ENCODE peak calls at places on chromosomes 7 and 10, in eight cellular contexts. M is naive thymus-derived CD4-positive, alpha-beta T cell; D is ovary; P is OCI-LY7; J is Panc1; Z is fibroblast of lung; W is Karpas-422; Q is H9. F is an unnamed sample.

GRCh38 chr10:71314028-71314693 is 4.9 kb upstream of the SLC29A3 start:
- DNase-seq in D (peak), M (peak), Q (peak), W (peak), Z (peak), J (peak), P (peak), F (peak)

GRCh38 chr10:5971315-5971832 is 6.0 kb downstream of the IL15RA start:
- DNase-seq in J (no peak), Z (peak), W (no peak), D (no peak), Q (no peak), P (no peak), M (no peak), F (peak)

GRCh38 chr10:110918269-110918632 is 729 bp downstream of the BBIP1 start:
- DNase-seq in P (no peak), W (no peak), J (peak), Z (peak), M (peak), Q (peak), D (no peak), F (peak)

GRCh38 chr7:145978769-145979168 is 137.8 kb upstream of the CNTNAP2 start:
- DNase-seq in M (no peak), D (no peak), J (no peak), W (no peak), Q (no peak), P (no peak), Z (no peak), F (no peak)

GRCh38 chr10:130421909-130422308 is 285.7 kb downstream of the GLRX3 start:
- DNase-seq in Z (no peak), M (no peak), D (no peak), W (no peak), Q (no peak), P (no peak), J (no peak), F (no peak)

GRCh38 chr7:145092766-145093165 is 256.9 kb upstream of the TPK1 start:
- DNase-seq in P (no peak), D (no peak), Q (no peak), J (no peak), Z (peak), W (no peak), M (no peak), F (no peak)

GRCh38 chr7:11343818-11344413 is 370.2 kb downstream of the PHF14 start:
- DNase-seq in J (peak), W (peak), Z (peak), D (no peak), P (peak), M (peak), Q (no peak), F (no peak)

GRCh38 chr10:78215645-78216044 is 182.0 kb downstream of the RPS24 start:
- DNase-seq in W (no peak), Z (peak), P (no peak), J (no peak), Q (no peak), D (peak), M (no peak), F (peak)

GRCh38 chr10:116809528-116810500 is 39.5 kb upstream of the ENO4 start:
- DNase-seq in Q (peak), J (no peak), D (no peak), Z (no peak), W (no peak), P (no peak), M (no peak), F (no peak)

GRCh38 chr10:34526758-34527730 is 288.1 kb downstream of the PARD3 start:
- DNase-seq in W (no peak), Z (peak), Q (peak), J (no peak), P (no peak), D (no peak), M (no peak), F (no peak)

GRCh38 chr10:96402417-96403305 is 43.9 kb upstream of the OPALIN start:
- DNase-seq in D (no peak), P (no peak), W (no peak), J (no peak), M (no peak), Z (no peak), Q (peak), F (no peak)

GRCh38 chr7:6640246-6640721 is 3.2 kb downstream of the ZNF316 start:
- DNase-seq in Z (peak), Q (peak), P (no peak), W (peak), J (no peak), M (no peak), D (no peak), F (no peak)

GRCh38 chr10:110471566-110472139 is 26.1 kb upstream of the DUSP5 start:
- DNase-seq in W (no peak), Z (no peak), D (no peak), J (no peak), M (no peak), P (no peak), Q (no peak), F (no peak)

GRCh38 chr7:130022115-130022514 is 29.1 kb downstream of the ZC3HC1 start:
- DNase-seq in Q (no peak), D (no peak), J (no peak), Z (no peak), M (no peak), P (no peak), W (no peak), F (no peak)

GRCh38 chr10:25797888-25798429 is 136.1 kb upstream of the MYO3A start:
- DNase-seq in J (no peak), P (no peak), W (no peak), M (no peak), D (no peak), Q (no peak), Z (no peak), F (no peak)

DNA sequence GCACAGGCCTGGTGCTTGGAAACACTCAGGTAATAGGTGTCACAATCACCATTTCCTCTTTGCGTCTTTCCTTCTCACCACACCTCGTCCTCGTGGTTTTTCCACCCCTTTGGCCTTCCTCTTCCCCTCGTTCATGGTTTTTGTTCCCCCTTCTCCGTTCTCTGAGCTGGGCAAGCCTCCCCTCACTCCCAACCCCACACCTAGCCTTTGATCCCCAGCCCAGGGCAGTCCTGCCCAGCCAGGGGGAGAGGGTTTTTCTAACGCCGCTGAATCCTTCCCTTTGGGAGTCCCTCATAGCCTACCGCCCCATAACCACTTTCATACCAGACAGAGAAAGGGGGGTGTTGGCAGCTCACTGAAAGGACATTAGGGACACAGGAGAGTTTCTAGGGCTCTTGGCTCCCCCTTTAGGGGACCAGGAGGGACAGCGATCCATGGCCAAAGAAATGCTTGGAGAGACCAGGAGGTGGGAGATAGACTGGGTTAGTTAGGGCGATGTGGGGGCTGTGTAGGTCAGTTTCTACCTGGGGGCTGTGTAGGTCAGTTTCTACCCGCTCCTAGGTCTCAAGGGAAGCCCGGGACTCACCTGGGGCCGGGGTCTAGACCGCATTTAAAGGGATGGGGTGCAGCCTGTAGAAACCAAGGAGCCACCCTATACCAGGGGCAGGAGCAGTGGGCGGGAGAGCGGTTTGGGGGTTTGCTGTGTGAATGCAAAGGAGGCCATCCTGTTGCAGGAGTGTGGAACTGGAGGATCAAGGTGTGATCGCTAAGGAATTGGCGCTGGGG is 1.4 kb downstream of the EPHB4 start:
- DNase-seq in J (no peak), D (peak), Q (no peak), Z (peak), W (peak), M (no peak), P (no peak), F (no peak)
- H3K27ac ChIP-seq in J (peak), D (peak), Q (no peak), Z (peak), W (no peak), M (no peak), P (no peak), F (peak)

DNA sequence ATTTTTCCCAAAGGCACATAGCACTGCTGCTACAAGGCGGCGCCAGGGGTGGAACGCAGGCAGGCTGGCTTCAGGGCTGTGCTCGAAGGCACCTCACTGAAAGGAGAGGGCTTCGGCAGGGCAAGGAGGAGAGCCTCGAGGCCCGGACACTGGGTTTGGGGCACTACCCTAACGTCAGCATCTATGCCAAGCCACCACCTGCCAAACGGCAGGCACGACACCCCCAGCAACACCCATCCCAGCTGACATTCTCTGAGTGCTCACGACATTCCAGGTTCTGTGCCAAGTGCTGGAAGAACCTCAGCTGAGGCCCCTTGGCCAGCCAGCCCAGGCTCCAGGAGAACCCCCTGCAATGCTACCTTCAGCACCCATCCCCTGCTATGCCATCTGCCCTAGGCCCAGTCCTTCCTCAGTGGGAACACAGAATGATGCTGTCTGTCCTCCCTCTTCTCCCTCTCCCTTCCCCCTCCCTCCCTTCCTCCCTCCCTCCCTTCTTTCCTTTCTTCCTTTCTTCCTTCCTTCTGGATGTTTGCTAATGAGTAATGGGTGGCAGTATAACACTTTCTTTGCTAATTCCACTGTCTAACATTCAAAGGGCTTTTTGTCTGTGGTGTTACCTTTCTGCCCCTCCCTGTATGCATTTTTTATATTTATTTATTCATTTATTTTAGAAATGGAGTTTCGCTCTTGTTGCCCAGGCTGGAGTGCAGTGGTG is 24.3 kb downstream of the ZCCHC24 start:
- DNase-seq in M (no peak), Q (no peak), D (no peak), P (no peak), W (no peak), Z (no peak), J (no peak), F (no peak)
- H3K27ac ChIP-seq in M (no peak), Q (no peak), D (no peak), P (no peak), W (no peak), Z (no peak), J (no peak), F (peak)

GRCh38 chr10:101036726-101037125 is 5.7 kb downstream of the SFXN3 start:
- DNase-seq in Z (no peak), P (no peak), M (no peak), D (no peak), Q (no peak), W (no peak), J (no peak), F (no peak)

GRCh38 chr10:101038486-101038885 is 7.5 kb downstream of the SFXN3 start:
- DNase-seq in D (no peak), Z (no peak), W (no peak), P (no peak), M (no peak), Q (peak), J (no peak), F (no peak)

GRCh38 chr10:101035314-101035713 is 4.3 kb downstream of the SFXN3 start:
- DNase-seq in J (no peak), Z (no peak), M (no peak), W (no peak), D (no peak), P (no peak), Q (no peak), F (no peak)

GRCh38 chr10:101032637-101033201 is 1.7 kb downstream of the SFXN3 start:
- DNase-seq in W (no peak), P (no peak), Q (no peak), J (no peak), Z (peak), D (peak), M (no peak), F (peak)

DNA sequence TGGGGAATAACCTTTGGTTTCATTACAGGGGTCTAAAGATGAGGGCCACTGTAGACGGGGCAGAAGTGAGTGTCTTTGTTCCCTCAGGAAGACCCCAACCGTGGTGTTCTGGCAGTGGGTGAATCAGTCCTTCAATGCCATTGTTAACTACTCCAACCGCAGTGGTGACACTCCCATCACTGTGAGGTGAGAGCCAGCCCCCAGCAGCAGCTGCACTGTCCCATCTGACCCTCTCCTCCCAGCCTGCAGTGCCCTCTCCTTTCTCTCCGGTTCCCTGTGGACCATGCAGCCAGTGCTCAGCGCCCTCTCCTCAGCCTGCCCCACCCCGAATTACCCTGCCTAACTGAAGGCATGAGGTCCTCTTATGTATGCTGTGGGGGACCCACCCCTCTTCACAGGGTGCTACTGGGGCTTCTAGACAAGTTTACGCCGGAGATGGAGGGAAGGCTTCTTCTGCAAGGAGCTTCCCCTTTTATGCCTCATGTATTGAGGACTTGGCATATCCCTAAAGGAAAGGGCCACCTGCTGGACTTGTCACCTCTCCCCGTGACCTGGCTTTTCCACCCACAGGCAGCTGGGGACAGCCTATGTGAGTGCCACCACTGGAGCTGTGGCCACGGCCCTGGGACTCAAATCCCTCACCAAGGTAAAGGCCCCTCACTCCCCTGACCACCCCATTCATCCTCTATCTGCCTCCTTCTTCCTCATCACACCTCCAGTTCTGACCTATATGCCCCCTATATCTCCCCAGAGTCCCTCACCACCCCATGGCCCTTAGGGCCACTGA is 5.1 kb downstream of the SFXN3 start:
- DNase-seq in J (no peak), P (no peak), Z (no peak), W (no peak), M (no peak), Q (no peak), D (no peak), F (no peak)
- H3K27ac ChIP-seq in J (no peak), P (no peak), Z (no peak), W (no peak), M (no peak), Q (no peak), D (no peak), F (no peak)

GRCh38 chr7:38107486-38107893 is 70.6 kb upstream of the STARD3NL start:
- DNase-seq in Q (peak), J (peak), D (peak), M (peak), W (peak), P (peak), Z (peak), F (peak)
- H3K27ac ChIP-seq in Q (no peak), J (no peak), D (no peak), M (no peak), W (no peak), P (no peak), Z (no peak), F (no peak)

DNA sequence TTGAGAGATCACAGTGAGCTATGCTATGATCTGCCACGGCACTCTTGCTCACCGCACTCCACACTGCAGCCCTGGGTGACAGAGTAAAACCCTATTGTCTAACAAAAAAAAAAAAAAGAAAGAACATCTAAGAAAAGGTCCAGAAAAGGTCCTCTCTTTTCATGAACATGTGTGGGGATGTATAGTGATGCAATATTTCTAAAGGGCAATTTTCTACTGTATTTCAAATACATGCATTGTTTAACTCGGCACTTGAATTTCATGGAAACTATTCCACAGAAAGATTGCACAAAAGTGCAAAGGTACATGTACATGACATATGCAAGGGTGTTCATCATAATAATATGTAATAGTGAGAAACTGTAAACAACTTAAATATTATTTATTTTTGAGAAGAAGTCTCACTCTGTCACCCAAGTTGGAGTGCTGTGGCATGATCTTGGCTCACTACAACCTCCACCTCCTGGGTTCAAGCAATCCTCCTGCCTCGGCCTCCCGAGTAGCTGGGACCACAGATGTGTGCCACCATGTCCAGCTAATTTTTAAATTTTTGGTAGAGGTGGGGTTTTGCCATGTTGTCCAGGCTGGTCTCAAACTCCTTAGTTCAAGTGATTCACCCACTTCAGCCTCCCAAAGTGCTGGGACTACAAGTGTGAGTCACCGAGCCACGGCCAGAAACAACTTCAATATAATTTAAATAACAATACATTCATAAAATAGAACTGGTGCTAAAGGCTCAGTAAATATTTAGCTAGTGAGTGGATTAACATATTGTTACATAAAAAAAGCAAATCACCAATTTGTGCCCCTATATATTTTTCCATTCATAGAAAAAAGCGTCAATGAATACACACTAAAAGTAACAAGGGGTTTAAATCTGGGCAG is 1.3 kb upstream of the PPRC1 start:
- DNase-seq in D (no peak), J (no peak), Q (no peak), P (no peak), W (no peak), Z (no peak), M (no peak), F (no peak)
- H3K27ac ChIP-seq in D (no peak), J (peak), Q (no peak), P (peak), W (peak), Z (peak), M (peak), F (no peak)

GRCh38 chr7:106329971-106330733 is 45.4 kb upstream of the NAMPT start:
- DNase-seq in Q (no peak), P (no peak), W (no peak), M (no peak), J (no peak), D (no peak), Z (peak), F (no peak)

GRCh38 chr7:106326594-106327537 is 42.1 kb upstream of the NAMPT start:
- DNase-seq in M (no peak), P (no peak), J (no peak), Q (no peak), W (no peak), D (no peak), Z (no peak), F (no peak)

GRCh38 chr7:106327538-106328481 is 43.0 kb upstream of the NAMPT start:
- DNase-seq in P (no peak), Z (no peak), Q (no peak), M (no peak), D (no peak), J (no peak), W (no peak), F (no peak)

GRCh38 chr7:106332186-106332585 is 47.4 kb upstream of the NAMPT start:
- DNase-seq in D (no peak), M (no peak), J (no peak), Q (no peak), W (no peak), P (no peak), Z (no peak), F (no peak)

DNA sequence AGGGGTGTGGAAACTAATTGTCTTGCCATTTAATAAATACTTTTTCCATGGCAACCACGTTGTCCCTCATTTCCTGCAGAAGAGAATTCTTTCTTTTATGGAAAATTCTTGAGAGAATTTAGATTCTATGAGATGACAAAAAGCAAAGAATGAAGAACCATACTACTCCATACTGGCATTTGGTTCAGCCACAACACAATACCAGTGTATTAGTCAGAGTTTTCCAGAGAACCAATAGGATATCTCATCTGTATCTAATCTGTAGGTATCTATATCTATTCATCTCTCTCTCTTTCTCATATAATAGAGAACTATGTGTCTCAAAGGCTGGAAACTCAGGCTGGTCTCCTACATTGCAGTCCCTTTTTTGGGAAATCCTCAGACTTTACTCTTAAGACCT is 44.6 kb upstream of the NAMPT start:
- DNase-seq in M (no peak), D (no peak), Q (no peak), J (no peak), Z (no peak), P (no peak), W (no peak), F (no peak)
- H3K27ac ChIP-seq in M (no peak), D (no peak), Q (no peak), J (no peak), Z (no peak), P (no peak), W (no peak), F (no peak)

GRCh38 chr10:114362831-114363355 is 41.4 kb downstream of the AFAP1L2 start:
- DNase-seq in P (no peak), J (no peak), W (no peak), D (no peak), Q (no peak), M (no peak), Z (no peak), F (no peak)

GRCh38 chr10:114363745-114364460 is 40.4 kb downstream of the AFAP1L2 start:
- DNase-seq in Z (peak), D (no peak), M (no peak), Q (no peak), W (no peak), J (no peak), P (no peak), F (no peak)

GRCh38 chr10:114367041-114367675 is 37.1 kb downstream of the AFAP1L2 start:
- DNase-seq in P (no peak), J (no peak), D (peak), W (no peak), Q (no peak), M (no peak), Z (peak), F (no peak)

GRCh38 chr10:114367676-114368391 is 36.5 kb downstream of the AFAP1L2 start:
- DNase-seq in Q (no peak), Z (peak), M (no peak), P (no peak), W (no peak), D (no peak), J (no peak), F (no peak)

DNA sequence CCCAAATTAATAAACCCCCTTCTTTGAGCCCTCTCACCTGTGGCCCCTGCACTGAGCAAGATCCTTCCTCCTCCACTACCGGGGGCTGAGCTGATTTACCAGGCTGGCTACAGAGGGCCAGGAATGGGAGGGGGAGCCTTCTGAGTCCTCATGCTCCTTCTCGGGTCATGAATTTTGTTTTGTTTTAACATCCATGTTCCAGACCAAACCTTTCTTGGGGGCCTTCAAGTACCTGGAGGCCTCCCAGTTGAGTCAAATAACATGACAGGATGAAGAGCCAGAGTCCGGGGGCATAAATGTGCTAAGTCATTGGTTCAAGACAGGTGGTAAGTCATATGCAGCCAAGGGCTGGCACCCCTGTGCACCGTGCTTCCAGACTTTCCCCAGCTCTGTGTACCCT is 39.6 kb downstream of the AFAP1L2 start:
- DNase-seq in W (no peak), J (no peak), P (no peak), D (no peak), M (no peak), Z (no peak), Q (no peak), F (no peak)
- H3K27ac ChIP-seq in W (no peak), J (no peak), P (no peak), D (no peak), M (no peak), Z (no peak), Q (no peak), F (no peak)

F was measured in right atrium auricular region.